ENCODE peak calls at places on chromosome 20, in six cellular contexts. G, W, J, N, B and I are unnamed samples.

GRCh38 chr20:41357424-41358163 is 9.0 kb downstream of the EMILIN3 start:
- ATAC-seq in B (peak), J (peak), W (no peak), G (no peak), N (no peak), I (no peak)

GRCh38 chr20:13817342-13817741 is 32.5 kb downstream of the NDUFAF5 start:
- ATAC-seq in J (no peak), G (no peak), N (no peak), B (no peak), W (no peak), I (no peak)

GRCh38 chr20:18851556-18852098 is 38.0 kb downstream of the SCP2D1 start:
- ATAC-seq in W (no peak), G (no peak), B (no peak), N (no peak), J (no peak), I (no peak)

GRCh38 chr20:13788167-13788834 is 3.5 kb downstream of the NDUFAF5 start:
- ATAC-seq in N (peak), J (peak), G (peak), B (peak), W (no peak), I (no peak)

GRCh38 chr20:53778041-53778516 is 184.4 kb upstream of the ZNF217 start:
- ATAC-seq in N (no peak), B (no peak), W (no peak), J (no peak), G (peak), I (no peak)

GRCh38 chr20:36550797-36551299 is 9.5 kb downstream of the MYL9 start:
- ATAC-seq in N (peak), J (no peak), W (no peak), G (no peak), B (peak), I (peak)

GRCh38 chr20:57395111-57395959 is 4.1 kb downstream of the RBM38 start:
- ATAC-seq in N (no peak), W (no peak), G (no peak), J (no peak), B (no peak), I (peak)

GRCh38 chr20:34621383-34622367 is 55.2 kb downstream of the PIGU start:
- ATAC-seq in W (no peak), N (no peak), J (peak), G (no peak), B (no peak), I (no peak)

GRCh38 chr20:37303637-37304036 is 14.2 kb downstream of the MANBAL start:
- ATAC-seq in B (no peak), N (no peak), J (no peak), W (no peak), G (no peak), I (no peak)

GRCh38 chr20:42549496-42549895 is 640.2 kb downstream of the PTPRT start:
- ATAC-seq in W (no peak), G (no peak), N (no peak), J (no peak), B (no peak), I (no peak)

GRCh38 chr20:34538671-34539123 is 19.8 kb upstream of the MAP1LC3A start:
- ATAC-seq in J (peak), N (peak), G (peak), W (peak), B (peak), I (peak)

GRCh38 chr20:4848041-4848440 is 126.3 kb downstream of the PRND start:
- ATAC-seq in B (no peak), N (peak), J (peak), G (no peak), W (no peak), I (no peak)

GRCh38 chr20:35344354-35344837 is 52.2 kb upstream of the FAM83C start:
- ATAC-seq in B (no peak), J (no peak), G (peak), N (peak), W (no peak), I (no peak)

GRCh38 chr20:973785-974194 is 28.3 kb downstream of the RSPO4 start:
- ATAC-seq in G (peak), J (peak), W (peak), N (peak), B (peak), I (no peak)

GRCh38 chr20:38789503-38790209 is 15.8 kb upstream of the PPP1R16B start:
- ATAC-seq in N (peak), B (peak), W (no peak), G (peak), J (no peak), I (no peak)

GRCh38 chr20:22905667-22906066 is 129.4 kb upstream of the SSTR4 start:
- ATAC-seq in J (peak), W (no peak), N (no peak), B (no peak), G (no peak), I (peak)

GRCh38 chr20:16437387-16437990 is 135.8 kb downstream of the KIF16B start:
- ATAC-seq in N (no peak), W (no peak), B (no peak), J (no peak), G (no peak), I (no peak)

GRCh38 chr20:47273591-47274235 is 82.8 kb downstream of the ZMYND8 start:
- ATAC-seq in B (no peak), J (no peak), N (no peak), W (no peak), G (no peak), I (no peak)

GRCh38 chr20:49693435-49694171 is 20.1 kb downstream of the B4GALT5 start:
- ATAC-seq in G (no peak), J (peak), B (no peak), W (no peak), N (no peak), I (no peak)

GRCh38 chr20:48275325-48275724 is 490.0 kb upstream of the SULF2 start:
- ATAC-seq in B (no peak), G (no peak), J (peak), W (no peak), N (no peak), I (no peak)

GRCh38 chr20:58980711-58981563 is at the start of gene NELFCD:
- ATAC-seq in G (peak), J (peak), W (peak), B (peak), N (peak), I (peak)
- TF ChIP-seq POLR2AphosphoS5 in G (peak), J (peak), W (peak), B (peak), N (peak), I (peak)

GRCh38 chr20:51394706-51395105 is 147.8 kb downstream of the NFATC2 start:
- ATAC-seq in J (no peak), B (no peak), G (no peak), N (no peak), W (no peak), I (no peak)
- H3K27ac ChIP-seq in J (no peak), B (no peak), G (no peak), N (no peak), W (no peak), I (no peak)

GRCh38 chr20:2163757-2164156 is 62.1 kb downstream of the STK35 start:
- ATAC-seq in B (no peak), N (no peak), W (no peak), J (no peak), G (no peak), I (no peak)

GRCh38 chr20:2162125-2162822 is 60.6 kb downstream of the STK35 start:
- ATAC-seq in W (no peak), N (no peak), J (no peak), G (no peak), B (no peak), I (no peak)

GRCh38 chr20:2164421-2164820 is 62.8 kb downstream of the STK35 start:
- ATAC-seq in J (no peak), B (no peak), G (no peak), N (no peak), W (no peak), I (no peak)

GRCh38 chr20:2162823-2163166 is 61.2 kb downstream of the STK35 start:
- ATAC-seq in G (no peak), J (no peak), W (peak), N (no peak), B (no peak), I (no peak)

GRCh38 chr20:2163312-2163711 is 61.7 kb downstream of the STK35 start:
- ATAC-seq in B (no peak), W (peak), N (no peak), J (no peak), G (no peak), I (no peak)
- H3K4me3 ChIP-seq in B (no peak), W (no peak), N (no peak), J (no peak), G (no peak), I (no peak)

GRCh38 chr20:63176448-63177133 is 39.3 kb downstream of the YTHDF1 start:
- ATAC-seq in N (peak), B (no peak), G (no peak), J (no peak), W (no peak), I (no peak)

GRCh38 chr20:63178445-63178818 is 37.5 kb downstream of the YTHDF1 start:
- ATAC-seq in N (no peak), B (no peak), W (no peak), J (no peak), G (no peak), I (no peak)

GRCh38 chr20:63178889-63179751 is 36.8 kb downstream of the YTHDF1 start:
- ATAC-seq in G (peak), J (peak), B (peak), W (no peak), N (peak), I (peak)

GRCh38 chr20:63177134-63177784 is 38.7 kb downstream of the YTHDF1 start:
- ATAC-seq in J (no peak), N (no peak), W (no peak), G (no peak), B (no peak), I (no peak)

GRCh38 chr20:63177785-63178444 is 38.0 kb downstream of the YTHDF1 start:
- ATAC-seq in G (no peak), N (peak), W (no peak), B (no peak), J (no peak), I (no peak)
- TF ChIP-seq POLR2AphosphoS5 in G (no peak), N (no peak), W (no peak), B (no peak), J (no peak), I (no peak)

DNA sequence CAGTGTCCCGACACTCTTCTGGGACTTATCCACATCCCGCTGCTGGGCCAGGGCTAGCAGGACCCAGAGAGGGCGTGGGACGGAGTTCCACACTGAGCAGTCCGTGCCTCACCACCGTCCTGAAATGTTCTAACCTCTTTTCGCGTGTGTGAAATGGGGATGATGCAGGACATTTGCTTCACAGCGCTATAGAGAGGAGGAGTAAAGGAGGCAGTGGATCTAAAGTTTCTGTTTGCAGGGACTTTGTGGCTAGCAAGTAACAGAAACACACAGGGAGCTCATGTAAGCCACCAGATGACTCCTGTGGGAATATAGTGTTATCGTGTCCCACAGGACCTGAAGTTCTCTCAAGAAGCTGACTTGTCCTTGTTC is 634 bp downstream of the ITPA start:
- ATAC-seq in B (peak), N (peak), G (peak), W (peak), J (peak), I (peak)
- H3K27ac ChIP-seq in B (peak), N (peak), G (peak), W (peak), J (peak), I (no peak)

GRCh38 chr20:63073051-63073737 is 66.4 kb upstream of the BHLHE23 start:
- ATAC-seq in J (no peak), B (no peak), W (no peak), G (no peak), N (no peak), I (no peak)
- H3K4me3 ChIP-seq in J (no peak), B (no peak), W (no peak), G (no peak), N (no peak), I (no peak)

GRCh38 chr20:31569163-31570020 is 35.7 kb upstream of the ID1 start:
- ATAC-seq in J (peak), N (peak), W (no peak), B (peak), G (peak), I (no peak)
- TF ChIP-seq POLR2AphosphoS5 in J (no peak), N (peak), W (peak), B (peak), G (no peak), I (no peak)

GRCh38 chr20:10309326-10309725 is 90.7 kb downstream of the SNAP25 start:
- ATAC-seq in W (no peak), N (peak), B (peak), J (no peak), G (no peak), I (no peak)
- H3K27ac ChIP-seq in W (no peak), N (no peak), B (no peak), J (no peak), G (no peak), I (no peak)